ENCODE peak calls at places on chromosomes 2 and 18, in seven cellular contexts. C is right atrium auricular region, Y is heart right ventricle, Z is A549, N is PC-3, J is testis, F is neural progenitor cell. I is an unnamed sample.

GRCh38 chr2:168143813-168144212 is 103.6 kb downstream of the STK39 start:
- DNase-seq in C (no peak), Y (no peak), Z (no peak), N (no peak), J (no peak), F (no peak), I (no peak)

GRCh38 chr18:24089059-24089458 is 49.8 kb upstream of the CABYR start:
- DNase-seq in C (no peak), Y (peak; percentile 30), Z (no peak), N (no peak), J (no peak), F (no peak), I (peak; percentile 32)

GRCh38 chr18:79682481-79682880 is 2.9 kb downstream of the CTDP1 start:
- DNase-seq in C (no peak), Y (no peak), Z (no peak), N (no peak), J (no peak), F (no peak), I (no peak)

GRCh38 chr2:104568247-104568646 is 285.7 kb upstream of the POU3F3 start:
- DNase-seq in C (no peak), Y (no peak), Z (no peak), N (no peak), J (no peak), F (no peak), I (no peak)

GRCh38 chr18:70659026-70659726 is 370.3 kb downstream of the SOCS6 start:
- DNase-seq in C (no peak), Y (peak; percentile 31), Z (peak; percentile 6), N (no peak), J (no peak), F (no peak), I (peak; percentile 97)

GRCh38 chr2:1480671-1481076 is 67.4 kb downstream of the TPO start:
- DNase-seq in C (peak; percentile 44), Y (no peak), Z (no peak), N (no peak), J (no peak), F (no peak), I (no peak)

GRCh38 chr2:25323042-25323514 is 18.6 kb downstream of the DNMT3A start:
- DNase-seq in C (no peak), Y (no peak), Z (no peak), N (no peak), J (peak; percentile 50), F (peak; percentile 53), I (peak; percentile 31)

GRCh38 chr2:240832205-240832727 is 12.2 kb upstream of the KIF1A start:
- DNase-seq in C (peak; percentile 90), Y (peak; percentile 89), Z (peak; percentile 92), N (peak; percentile 71), J (peak; percentile 91), F (peak; percentile 100), I (peak; percentile 94)

GRCh38 chr2:25481381-25482310 is 139.9 kb upstream of the DNMT3A start:
- DNase-seq in C (no peak), Y (no peak), Z (no peak), N (no peak), J (no peak), F (no peak), I (peak; percentile 38)

GRCh38 chr2:71256421-71256820 is 29.5 kb upstream of the PAIP2B start:
- DNase-seq in C (no peak), Y (no peak), Z (no peak), N (no peak), J (no peak), F (no peak), I (no peak)

GRCh38 chr2:136351684-136352083 is 233.7 kb upstream of the CXCR4 start:
- DNase-seq in C (no peak), Y (no peak), Z (no peak), N (no peak), J (no peak), F (no peak), I (no peak)

GRCh38 chr2:200159366-200159720 is 147.2 kb upstream of the SPATS2L start:
- DNase-seq in C (no peak), Y (no peak), Z (no peak), N (peak; percentile 11), J (no peak), F (no peak), I (no peak)

GRCh38 chr2:28420717-28421116 is 28.1 kb downstream of the FOSL2 start:
- DNase-seq in C (no peak), Y (no peak), Z (no peak), N (no peak), J (no peak), F (no peak), I (no peak)

GRCh38 chr2:159555651-159556392 is 60.5 kb downstream of the BAZ2B start:
- DNase-seq in C (no peak), Y (no peak), Z (no peak), N (no peak), J (no peak), F (no peak), I (no peak)

GRCh38 chr2:105409717-105410116 is 10.9 kb upstream of the FHL2 start:
- DNase-seq in C (peak; percentile 92), Y (peak; percentile 87), Z (peak; percentile 45), N (peak; percentile 95), J (peak; percentile 92), F (no peak), I (no peak)

GRCh38 chr18:32889620-32890593 is 117.1 kb upstream of the KLHL14 start:
- DNase-seq in C (no peak), Y (no peak), Z (no peak), N (no peak), J (no peak), F (peak; percentile 66), I (no peak)

GRCh38 chr18:34801769-34802168 is 91.7 kb downstream of the DTNA start:
- DNase-seq in C (no peak), Y (no peak), Z (no peak), N (peak; percentile 2), J (no peak), F (no peak), I (peak; percentile 23)

GRCh38 chr2:222707689-222708273 is 36.3 kb downstream of the MOGAT1 start:
- DNase-seq in C (no peak), Y (no peak), Z (peak; percentile 42), N (peak; percentile 46), J (no peak), F (no peak), I (no peak)

GRCh38 chr18:31499157-31499524 is 1.2 kb downstream of the DSG2 start:
- DNase-seq in C (no peak), Y (no peak), Z (no peak), N (no peak), J (no peak), F (no peak), I (no peak)

GRCh38 chr18:31497404-31497710 is 620 bp upstream of the DSG2 start:
- DNase-seq in C (no peak), Y (peak; percentile 7), Z (no peak), N (no peak), J (no peak), F (no peak), I (no peak)

GRCh38 chr18:31498450-31499156 is 626 bp downstream of the DSG2 start:
- DNase-seq in C (no peak), Y (no peak), Z (no peak), N (no peak), J (no peak), F (peak; percentile 6), I (no peak)

GRCh38 chr18:31500161-31500688 is 2.2 kb downstream of the DSG2 start:
- DNase-seq in C (no peak), Y (no peak), Z (no peak), N (no peak), J (no peak), F (no peak), I (no peak)

DNA sequence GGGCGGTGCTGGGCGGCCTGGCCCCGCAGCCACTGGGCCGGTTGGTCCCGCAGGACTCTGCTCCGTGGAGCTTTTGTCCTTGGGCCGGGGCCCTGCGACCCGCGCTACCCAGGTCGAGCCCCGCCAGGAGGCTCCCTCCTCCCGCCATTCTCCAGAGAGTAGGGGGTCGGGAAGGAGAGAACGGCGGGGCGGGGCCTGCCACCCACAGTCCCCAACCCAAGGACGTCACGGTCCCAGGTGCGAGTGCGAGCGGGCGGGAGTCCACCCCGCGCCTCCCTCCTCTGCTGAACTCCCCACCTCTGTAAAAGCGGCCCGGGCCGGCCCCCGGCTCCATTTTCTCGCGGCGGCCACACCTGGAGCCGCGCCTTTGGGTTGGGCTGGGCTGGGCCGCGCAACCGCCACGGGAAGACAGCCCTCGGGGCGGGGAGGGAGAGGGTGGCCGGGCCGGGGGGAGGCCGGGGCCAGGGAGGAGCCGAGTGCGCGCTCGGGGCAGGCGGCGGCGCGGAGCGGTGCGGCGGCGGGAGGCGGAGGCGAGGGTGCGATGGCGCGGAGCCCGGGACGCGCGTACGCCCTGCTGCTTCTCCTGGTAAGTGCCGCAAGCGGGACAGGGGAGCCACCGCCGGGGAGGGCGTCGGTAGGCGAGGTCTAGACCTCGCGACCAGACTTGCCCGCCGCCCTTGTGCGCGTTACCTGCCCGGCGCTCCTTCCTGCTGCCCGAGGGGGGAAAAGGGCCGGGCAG is at the start of gene DSG2:
- DNase-seq in C (no peak), Y (peak; percentile 51), Z (peak; percentile 63), N (peak; percentile 59), J (peak; percentile 44), F (peak; percentile 85), I (peak; percentile 53)
- TF ChIP-seq CTCF in C (peak; percentile 13), Y (no peak), Z (no peak), N (no peak), J (no peak), F (no peak), I (no peak)

DNA sequence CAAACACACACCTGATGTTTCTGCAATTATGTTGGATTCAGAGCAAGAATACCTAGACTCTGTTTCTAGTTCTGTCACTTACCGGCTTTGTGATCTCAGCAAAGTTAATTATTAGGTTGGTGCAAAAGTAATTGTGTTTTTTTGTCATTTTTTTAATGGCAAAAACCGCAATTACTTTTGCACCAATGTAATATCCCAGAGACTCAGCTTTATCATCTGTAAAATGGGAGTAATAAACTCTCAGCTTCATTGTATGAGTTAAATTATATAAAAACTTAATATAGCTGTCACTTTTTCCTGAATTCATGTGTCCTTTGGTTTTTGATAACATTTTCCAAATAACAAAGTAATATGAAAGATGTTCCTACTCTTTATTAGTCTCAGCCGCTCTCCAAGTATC is 251.7 kb downstream of the TRIB2 start:
- DNase-seq in C (no peak), Y (no peak), Z (no peak), N (no peak), J (no peak), F (no peak), I (no peak)
- H3K27ac ChIP-seq in C (no peak overlapping the region), Y (no peak overlapping the region), Z (no peak overlapping the region), N (no peak overlapping the region), J (no peak overlapping the region), F (no peak overlapping the region), I (no peak overlapping the region)

GRCh38 chr2:120368086-120368485 is 22.1 kb downstream of the INHBB start:
- DNase-seq in C (no peak), Y (no peak), Z (no peak), N (no peak), J (no peak), F (no peak), I (no peak)
- H3K4me1 ChIP-seq in C (no peaks in the 10 kb centered on the region), Y (no peaks in the 10 kb centered on the region), Z (peaks cover 6% of the 10 kb centered on the region), N (peaks cover 36% of the 10 kb centered on the region), J (no peaks in the 10 kb centered on the region), F (peaks cover under 1% of the 10 kb centered on the region), I (no peaks in the 10 kb centered on the region)

GRCh38 chr18:1846640-1847039 is 724.7 kb downstream of the METTL4 start:
- DNase-seq in C (no peak), Y (no peak), Z (no peak), N (peak; percentile 71), J (no peak), F (no peak), I (peak; percentile 40)

DNA sequence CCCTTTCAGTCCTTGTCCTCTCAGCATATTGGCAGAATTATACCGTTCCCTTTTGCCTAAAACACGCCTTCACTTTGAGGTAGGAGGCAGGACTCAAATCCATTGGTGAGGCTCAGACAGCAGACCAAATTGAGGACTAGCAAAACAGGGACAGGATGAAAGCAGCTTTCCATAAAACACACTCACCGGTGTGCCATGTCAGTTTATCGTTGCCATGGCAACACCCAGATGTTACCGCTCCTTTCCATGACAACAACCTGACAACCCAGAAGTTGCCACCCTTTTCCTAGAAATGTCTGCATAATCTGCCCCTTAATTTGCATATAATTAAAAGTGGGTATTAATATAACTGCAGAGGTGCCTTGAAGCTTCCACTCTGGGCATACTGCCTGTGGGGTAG is 730.4 kb downstream of the METTL4 start:
- DNase-seq in C (no peak), Y (no peak), Z (no peak), N (no peak), J (no peak), F (no peak), I (no peak)
- TF ChIP-seq CTCF in C (no peak), Y (no peak), Z (no peak), N (no peak), J (no peak), F (no peak), I (no peak)